ENCODE peak calls at places on chromosomes 13 and 19, in four cellular contexts. One of them, this sample, is unnamed.

GRCh38 chr13:45464141-45464686 is 525 bp upstream of the COG3 start:
- DNase-seq in HepG2: no peak
- DNase-seq in GM12878: no peak
- DNase-seq in SK-N-SH: no peak
- DNase-seq in this sample: no peak

GRCh38 chr19:5908773-5909442 is 4.2 kb downstream of the VMAC start:
- DNase-seq in SK-N-SH: no peak
- DNase-seq in GM12878: no peak
- DNase-seq in HepG2: peak; percentile 92
- DNase-seq in this sample: no peak

GRCh38 chr19:4542896-4543351 is 3.1 kb upstream of the LRG1 start:
- DNase-seq in GM12878: no peak
- DNase-seq in HepG2: no peak
- DNase-seq in SK-N-SH: no peak
- DNase-seq in this sample: no peak

GRCh38 chr19:29727906-29728305 is 12.8 kb upstream of the C19orf12 start:
- DNase-seq in SK-N-SH: no peak
- DNase-seq in GM12878: no peak
- DNase-seq in HepG2: no peak
- DNase-seq in this sample: no peak

GRCh38 chr13:102817907-102818306 is 19.0 kb downstream of the BIVM start:
- DNase-seq in GM12878: no peak
- DNase-seq in SK-N-SH: no peak
- DNase-seq in HepG2: no peak
- DNase-seq in this sample: no peak

GRCh38 chr19:7415163-7415856 is 66.6 kb downstream of the ARHGEF18 start:
- DNase-seq in HepG2: peak; percentile 74
- DNase-seq in GM12878: no peak
- DNase-seq in SK-N-SH: no peak
- DNase-seq in this sample: peak; percentile 86

GRCh38 chr13:80297094-80297493 is 43.8 kb downstream of the SPRY2 start:
- DNase-seq in SK-N-SH: no peak
- DNase-seq in GM12878: no peak
- DNase-seq in HepG2: no peak
- DNase-seq in this sample: no peak

GRCh38 chr13:42363941-42364612 is 92.1 kb downstream of the AKAP11 start:
- DNase-seq in HepG2: no peak
- DNase-seq in GM12878: no peak
- DNase-seq in SK-N-SH: no peak
- DNase-seq in this sample: peak; percentile 17

GRCh38 chr19:13056052-13056660 is 46.5 kb downstream of the LYL1 start:
- DNase-seq in SK-N-SH: peak; percentile 85
- DNase-seq in HepG2: no peak
- DNase-seq in GM12878: no peak
- DNase-seq in this sample: peak; percentile 71

GRCh38 chr19:55647732-55648656 is at the start of gene CCDC106:
- DNase-seq in SK-N-SH: peak; percentile 93
- DNase-seq in HepG2: peak; percentile 55
- DNase-seq in GM12878: no peak
- DNase-seq in this sample: peak; percentile 68

GRCh38 chr19:21751379-21751778 is 16.0 kb downstream of the ZNF100 start:
- DNase-seq in GM12878: no peak
- DNase-seq in SK-N-SH: no peak
- DNase-seq in HepG2: peak; percentile 1
- DNase-seq in this sample: peak; percentile 43

GRCh38 chr19:14554382-14554812 is 17.5 kb downstream of the NDUFB7 start:
- DNase-seq in GM12878: no peak
- DNase-seq in HepG2: peak; percentile 76
- DNase-seq in SK-N-SH: no peak
- DNase-seq in this sample: no peak

GRCh38 chr19:19595171-19595701 is 23.3 kb downstream of the PBX4 start:
- DNase-seq in GM12878: no peak
- DNase-seq in HepG2: no peak
- DNase-seq in SK-N-SH: peak; percentile 72
- DNase-seq in this sample: peak; percentile 47

GRCh38 chr13:75364131-75364713 is 117.7 kb downstream of the TBC1D4 start:
- DNase-seq in SK-N-SH: no peak
- DNase-seq in HepG2: no peak
- DNase-seq in GM12878: no peak
- DNase-seq in this sample: peak; percentile 21

GRCh38 chr13:103272770-103273169 is 206.6 kb upstream of the SLC10A2 start:
- DNase-seq in SK-N-SH: no peak
- DNase-seq in GM12878: no peak
- DNase-seq in HepG2: no peak
- DNase-seq in this sample: peak; percentile 4

GRCh38 chr13:23509781-23510543 is 60.2 kb upstream of the TNFRSF19 start:
- DNase-seq in SK-N-SH: no peak
- DNase-seq in GM12878: no peak
- DNase-seq in HepG2: no peak
- DNase-seq in this sample: peak; percentile 94

GRCh38 chr19:35793381-35794165 is 18.2 kb downstream of the ARHGAP33 start:
- DNase-seq in SK-N-SH: no peak
- DNase-seq in HepG2: no peak
- DNase-seq in GM12878: no peak
- DNase-seq in this sample: no peak

GRCh38 chr19:33508941-33509614 is 12.5 kb downstream of the PEPD start:
- DNase-seq in GM12878: no peak
- DNase-seq in HepG2: no peak
- DNase-seq in SK-N-SH: no peak
- DNase-seq in this sample: no peak

GRCh38 chr19:51415187-51415586 is 2.3 kb downstream of the SIGLEC10 start:
- DNase-seq in SK-N-SH: no peak
- DNase-seq in GM12878: no peak
- DNase-seq in HepG2: no peak
- DNase-seq in this sample: no peak

GRCh38 chr19:35249146-35249847 is 495 bp downstream of the LSR start:
- DNase-seq in SK-N-SH: no peak
- DNase-seq in HepG2: no peak
- DNase-seq in GM12878: no peak
- DNase-seq in this sample: no peak

GRCh38 chr13:114105351-114106225 is 26.8 kb downstream of the RASA3 start:
- DNase-seq in HepG2: no peak
- DNase-seq in GM12878: no peak
- DNase-seq in SK-N-SH: peak; percentile 85
- DNase-seq in this sample: no peak

GRCh38 chr13:39599842-39600241 is 3.2 kb downstream of the LHFPL6 start:
- DNase-seq in SK-N-SH: peak; percentile 20
- DNase-seq in GM12878: no peak
- DNase-seq in HepG2: no peak
- DNase-seq in this sample: peak; percentile 33

GRCh38 chr19:7224205-7224833 is 69.9 kb downstream of the INSR start:
- DNase-seq in HepG2: peak; percentile 67
- DNase-seq in GM12878: no peak
- DNase-seq in SK-N-SH: no peak
- DNase-seq in this sample: peak; percentile 30

GRCh38 chr13:51234676-51235075 is 12.5 kb downstream of the FAM124A start:
- DNase-seq in GM12878: no peak
- DNase-seq in SK-N-SH: no peak
- DNase-seq in HepG2: no peak
- DNase-seq in this sample: no peak

GRCh38 chr13:37306778-37307544 is 201.5 kb upstream of the CSNK1A1L start:
- DNase-seq in GM12878: no peak
- DNase-seq in SK-N-SH: no peak
- DNase-seq in HepG2: no peak
- DNase-seq in this sample: peak; percentile 98

GRCh38 chr19:1068111-1069001 is 1.4 kb downstream of the ARHGAP45 start:
- DNase-seq in GM12878: no peak
- DNase-seq in SK-N-SH: no peak
- DNase-seq in HepG2: no peak
- DNase-seq in this sample: no peak

GRCh38 chr19:14183741-14184395 is 22.1 kb downstream of the ADGRL1 start:
- DNase-seq in GM12878: no peak
- DNase-seq in SK-N-SH: peak; percentile 74
- DNase-seq in HepG2: no peak
- DNase-seq in this sample: no peak

GRCh38 chr13:27374650-27375049 is 49.8 kb upstream of the GTF3A start:
- DNase-seq in HepG2: peak; percentile 74
- DNase-seq in GM12878: no peak
- DNase-seq in SK-N-SH: peak; percentile 75
- DNase-seq in this sample: peak; percentile 88

GRCh38 chr19:21580818-21581217 is 75.4 kb downstream of the ZNF429 start:
- DNase-seq in GM12878: no peak
- DNase-seq in HepG2: no peak
- DNase-seq in SK-N-SH: no peak
- DNase-seq in this sample: no peak

GRCh38 chr13:112962396-112962795 is 6.6 kb upstream of the MCF2L start:
- DNase-seq in SK-N-SH: no peak
- DNase-seq in GM12878: no peak
- DNase-seq in HepG2: no peak
- DNase-seq in this sample: no peak
- TF ChIP-seq SMC3 in SK-N-SH: no peak
- TF ChIP-seq SMC3 in GM12878: no peak
- TF ChIP-seq SMC3 in HepG2: no peak
- TF ChIP-seq SMC3 in this sample: no peak

DNA sequence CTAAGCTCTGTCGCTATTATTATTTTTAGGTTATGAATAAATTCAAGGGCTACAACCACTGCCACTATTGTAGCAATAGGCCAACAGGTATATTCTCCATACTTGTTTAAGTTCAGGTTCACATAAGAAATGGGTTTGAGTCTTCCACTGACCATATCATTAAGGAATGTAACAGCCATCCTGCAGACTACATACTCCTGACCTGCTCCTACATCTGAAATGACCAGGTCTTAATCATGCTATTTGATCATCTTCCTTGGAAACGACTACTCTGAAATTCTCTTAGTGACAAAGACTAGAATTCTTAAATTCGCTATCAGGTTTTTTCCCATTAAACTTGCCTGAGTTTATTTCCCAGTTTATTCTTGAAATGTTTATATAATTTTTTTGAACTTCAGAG is 66.8 kb downstream of the IPO5 start:
- DNase-seq in GM12878: no peak
- DNase-seq in HepG2: no peak
- DNase-seq in SK-N-SH: no peak
- DNase-seq in this sample: peak; percentile 60
- TF ChIP-seq SMC3 in GM12878: no peak
- TF ChIP-seq SMC3 in HepG2: no peak
- TF ChIP-seq SMC3 in SK-N-SH: no peak
- TF ChIP-seq SMC3 in this sample: no peak

GRCh38 chr13:49357694-49358093 is 86.2 kb downstream of the CAB39L start:
- DNase-seq in HepG2: no peak
- DNase-seq in GM12878: no peak
- DNase-seq in SK-N-SH: no peak
- DNase-seq in this sample: peak; percentile 79
- TF ChIP-seq SMC3 in HepG2: no peak
- TF ChIP-seq SMC3 in GM12878: no peak
- TF ChIP-seq SMC3 in SK-N-SH: no peak
- TF ChIP-seq SMC3 in this sample: no peak

GRCh38 chr19:46189971-46190335 is 39.6 kb upstream of the IGFL1 start:
- DNase-seq in HepG2: peak; percentile 52
- DNase-seq in GM12878: no peak
- DNase-seq in SK-N-SH: no peak
- DNase-seq in this sample: no peak
- TF ChIP-seq SMC3 in HepG2: no peak
- TF ChIP-seq SMC3 in GM12878: no peak
- TF ChIP-seq SMC3 in SK-N-SH: no peak
- TF ChIP-seq SMC3 in this sample: no peak

GRCh38 chr19:3099347-3100145 is 5.4 kb downstream of the GNA11 start:
- DNase-seq in HepG2: no peak
- DNase-seq in SK-N-SH: no peak
- DNase-seq in GM12878: no peak
- DNase-seq in this sample: no peak

GRCh38 chr19:3104708-3104983 is 10.5 kb downstream of the GNA11 start:
- DNase-seq in HepG2: no peak
- DNase-seq in SK-N-SH: no peak
- DNase-seq in GM12878: no peak
- DNase-seq in this sample: no peak

GRCh38 chr19:3100747-3101730 is 6.9 kb downstream of the GNA11 start:
- DNase-seq in SK-N-SH: no peak
- DNase-seq in HepG2: no peak
- DNase-seq in GM12878: no peak
- DNase-seq in this sample: no peak

GRCh38 chr19:3100331-3100730 is 6.2 kb downstream of the GNA11 start:
- DNase-seq in SK-N-SH: no peak
- DNase-seq in HepG2: no peak
- DNase-seq in GM12878: no peak
- DNase-seq in this sample: no peak

DNA sequence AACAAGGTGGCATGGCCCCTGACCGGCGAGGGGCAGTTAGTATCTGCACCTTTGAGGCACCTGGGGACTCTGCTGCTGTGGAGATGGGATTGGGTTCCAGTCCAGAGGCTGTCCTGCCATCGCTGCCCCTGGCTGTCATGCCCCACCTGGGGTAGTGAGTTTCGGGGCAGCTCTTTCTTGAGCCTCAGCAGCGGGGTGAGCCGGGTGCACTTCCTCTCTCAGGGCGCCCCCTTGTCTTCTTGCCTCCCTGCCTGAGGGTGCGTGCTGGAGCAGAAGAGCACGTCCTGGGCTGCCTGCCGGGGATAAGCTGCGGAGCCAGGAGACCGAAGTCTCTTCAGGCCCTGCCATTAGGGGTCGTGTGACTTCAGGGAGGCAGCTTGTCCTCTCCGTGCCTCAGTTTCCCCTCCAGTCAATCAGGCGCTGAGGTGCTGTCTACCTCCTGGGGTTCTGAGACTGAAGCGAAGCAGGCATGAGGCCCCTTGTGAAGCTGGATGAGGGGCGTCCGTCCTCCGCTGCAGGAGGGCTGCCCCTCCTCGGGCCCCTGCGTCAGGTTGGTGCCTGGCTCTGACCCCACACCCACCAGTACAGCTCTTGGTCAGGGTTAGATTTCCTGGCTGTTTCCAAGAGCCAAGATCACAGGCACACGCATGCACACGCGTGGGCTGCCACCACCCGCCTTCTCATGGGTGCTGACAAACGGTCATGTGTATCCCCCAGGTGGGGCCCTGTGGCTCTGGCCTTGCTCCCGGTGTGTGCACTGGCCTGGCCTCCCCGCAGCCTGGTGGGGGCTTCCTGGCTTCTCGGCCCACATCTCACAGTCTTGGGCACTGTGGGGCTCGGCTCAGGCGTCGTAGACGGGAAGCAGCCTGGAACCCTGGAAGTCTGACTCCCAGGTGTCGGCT is 8.3 kb downstream of the GNA11 start:
- DNase-seq in HepG2: no peak
- DNase-seq in SK-N-SH: no peak
- DNase-seq in GM12878: no peak
- DNase-seq in this sample: no peak
- TF ChIP-seq SMC3 in HepG2: no peak
- TF ChIP-seq SMC3 in SK-N-SH: no peak
- TF ChIP-seq SMC3 in GM12878: no peak
- TF ChIP-seq SMC3 in this sample: no peak

This sample was measured in IMR-90.